ENCODE peak calls at places on chromosome 7, in nine cellular contexts. U is body of pancreas, J is transverse colon, V is stomach, S is adrenal gland, R is spleen, W is Peyer's patch, A is breast epithelium, X is ovary. Q is an unnamed sample.
A peak's percentile ranks its signal among the peaks of the same experiment; 100 is the strongest.

GRCh38 chr7:150860978-150861295 is 8.6 kb downstream of the AOC1 start:
- DNase-seq in U (no peak), J (no peak), V (no peak), S (no peak), R (no peak), W (no peak), A (no peak), X (no peak), Q (peak; percentile 70)

GRCh38 chr7:141227454-141227853 is 153.6 kb downstream of the TMEM178B start:
- DNase-seq in U (no peak), J (no peak), V (no peak), S (no peak), R (no peak), W (no peak), A (no peak), X (no peak), Q (no peak)

GRCh38 chr7:106968160-106968559 is 76.3 kb upstream of the PRKAR2B start:
- DNase-seq in U (no peak), J (no peak), V (no peak), S (no peak), R (no peak), W (no peak), A (no peak), X (no peak), Q (no peak)

GRCh38 chr7:110595694-110596093 is 495.2 kb upstream of the LRRN3 start:
- DNase-seq in U (no peak), J (no peak), V (no peak), S (no peak), R (no peak), W (no peak), A (no peak), X (no peak), Q (no peak)

GRCh38 chr7:151051108-151051507 is 2.8 kb downstream of the ASIC3 start:
- DNase-seq in U (peak; percentile 61), J (peak; percentile 43), V (peak; percentile 59), S (peak; percentile 77), R (no peak), W (peak; percentile 60), A (no peak), X (peak; percentile 69), Q (no peak)

GRCh38 chr7:52961084-52961483 is 74.3 kb upstream of the POM121L12 start:
- DNase-seq in U (no peak), J (no peak), V (no peak), S (no peak), R (no peak), W (no peak), A (no peak), X (no peak), Q (no peak)

GRCh38 chr7:132049462-132050304 is 493.3 kb upstream of the PODXL start:
- DNase-seq in U (peak; percentile 30), J (peak; percentile 58), V (peak; percentile 50), S (peak; percentile 59), R (no peak), W (peak; percentile 75), A (no peak), X (no peak), Q (no peak)

GRCh38 chr7:46170792-46171191 is 249.7 kb upstream of the IGFBP3 start:
- DNase-seq in U (no peak), J (no peak), V (no peak), S (no peak), R (no peak), W (no peak), A (no peak), X (no peak), Q (no peak)

GRCh38 chr7:134691820-134692705 is 45.4 kb downstream of the BPGM start:
- DNase-seq in U (no peak), J (no peak), V (no peak), S (no peak), R (no peak), W (no peak), A (no peak), X (peak; percentile 69), Q (no peak)

GRCh38 chr7:6447589-6448210 is at the start of gene DAGLB:
- DNase-seq in U (peak; percentile 93), J (peak; percentile 96), V (peak; percentile 94), S (peak; percentile 93), R (peak; percentile 99), W (peak; percentile 96), A (peak; percentile 94), X (peak; percentile 96), Q (peak; percentile 99)
- TF ChIP-seq POLR2A in U (peak; percentile 78), J (peak; percentile 87), V (no peak), S (peak; percentile 72), R (peak; percentile 22), W (peak; percentile 67), A (peak; percentile 73), X (peak; percentile 59), Q (no peak)

DNA sequence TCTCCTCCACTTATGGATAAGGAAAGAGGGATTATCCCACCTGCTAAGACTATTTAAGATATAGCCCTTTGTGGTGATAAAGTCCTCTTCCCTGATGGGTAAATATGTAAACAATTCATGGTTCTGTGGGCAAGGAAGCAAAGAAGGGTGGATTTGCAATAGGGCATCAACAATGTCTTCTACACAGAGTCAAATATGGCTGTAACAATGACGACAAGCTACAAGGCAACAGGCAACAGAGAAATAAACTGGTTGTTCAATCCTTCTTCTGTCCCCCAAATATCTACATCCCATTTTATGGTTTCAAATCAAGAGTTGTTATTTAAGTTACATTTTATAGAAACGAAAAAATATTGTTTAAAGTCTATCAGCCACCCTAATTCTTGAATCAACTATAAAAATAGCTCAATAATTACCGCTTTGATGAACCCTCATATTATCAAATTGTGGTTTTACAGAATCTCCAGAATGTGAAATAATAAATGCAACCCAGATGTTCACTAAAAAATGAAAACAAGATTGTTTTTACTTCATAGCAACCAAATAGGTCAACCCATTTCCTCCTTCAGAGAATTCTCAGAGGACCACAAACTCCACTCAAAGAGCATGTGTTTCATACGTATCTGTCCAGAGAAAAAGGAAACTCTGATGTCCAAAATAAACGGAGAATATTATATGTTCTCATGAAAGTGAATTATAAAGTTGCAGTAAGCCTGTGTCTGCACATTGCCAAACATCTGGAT is 13.8 kb downstream of the CYTH3 start:
- DNase-seq in U (no peak), J (no peak), V (no peak), S (no peak), R (no peak), W (no peak), A (no peak), X (no peak), Q (no peak)
- H3K4me3 ChIP-seq in U (no peak overlapping the region), J (no peak overlapping the region), V (no peak overlapping the region), S (no peak overlapping the region), R (no peak overlapping the region), W (no peak overlapping the region), A (no peak overlapping the region), X (no peak overlapping the region), Q (no peak overlapping the region)

GRCh38 chr7:48105045-48105444 is 16.0 kb downstream of the UPP1 start:
- DNase-seq in U (no peak), J (no peak), V (no peak), S (no peak), R (no peak), W (no peak), A (no peak), X (no peak), Q (no peak)

GRCh38 chr7:48102530-48102929 is 13.5 kb downstream of the UPP1 start:
- DNase-seq in U (no peak), J (no peak), V (no peak), S (no peak), R (no peak), W (no peak), A (no peak), X (no peak), Q (peak; percentile 39)

GRCh38 chr7:48099781-48100180 is 10.7 kb downstream of the UPP1 start:
- DNase-seq in U (no peak), J (no peak), V (no peak), S (no peak), R (no peak), W (no peak), A (no peak), X (no peak), Q (no peak)

GRCh38 chr7:48101352-48101751 is 12.3 kb downstream of the UPP1 start:
- DNase-seq in U (no peak), J (no peak), V (no peak), S (no peak), R (no peak), W (no peak), A (no peak), X (no peak), Q (no peak)

DNA sequence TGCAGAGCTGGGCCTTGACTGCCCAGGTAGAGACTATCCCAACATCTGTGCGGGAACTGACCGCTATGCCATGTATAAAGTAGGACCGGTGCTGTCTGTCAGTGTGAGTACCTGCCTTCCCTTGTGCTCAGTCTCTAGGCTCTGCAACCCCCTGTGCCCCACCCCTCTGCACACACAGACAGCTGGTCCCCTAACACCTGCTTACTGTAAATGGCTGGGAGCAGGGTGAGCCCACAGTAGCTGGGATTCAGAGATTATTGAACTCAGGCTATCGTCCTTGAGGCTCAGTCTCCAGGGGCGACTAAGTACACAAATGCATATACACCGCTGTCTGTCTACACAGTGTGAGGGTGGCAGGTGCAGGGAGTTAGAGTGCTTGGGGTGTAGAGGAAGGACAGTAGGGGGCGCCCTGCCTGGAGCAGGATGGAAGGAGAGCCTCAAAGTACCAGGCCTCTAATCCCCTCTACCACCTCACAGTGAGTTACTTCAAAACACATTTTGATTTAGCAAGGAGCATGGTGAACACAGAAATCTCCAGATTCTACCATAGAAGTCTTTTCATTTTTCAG is 12.9 kb downstream of the UPP1 start:
- DNase-seq in U (no peak), J (no peak), V (no peak), S (no peak), R (no peak), W (no peak), A (no peak), X (no peak), Q (no peak)
- TF ChIP-seq CTCF in U (no peak), J (peak; percentile 21), V (no peak), S (no peak), R (no peak), W (no peak), A (no peak), X (no peak), Q (no peak)

GRCh38 chr7:92843034-92843760 is 6.8 kb upstream of the CDK6 start:
- DNase-seq in U (no peak), J (no peak), V (no peak), S (no peak), R (no peak), W (no peak), A (no peak), X (no peak), Q (no peak)

GRCh38 chr7:92839901-92840300 is 3.5 kb upstream of the CDK6 start:
- DNase-seq in U (no peak), J (no peak), V (no peak), S (no peak), R (no peak), W (no peak), A (no peak), X (no peak), Q (no peak)

GRCh38 chr7:92838934-92839333 is 2.6 kb upstream of the CDK6 start:
- DNase-seq in U (no peak), J (no peak), V (no peak), S (no peak), R (no peak), W (no peak), A (no peak), X (no peak), Q (no peak)

GRCh38 chr7:92841192-92841591 is 4.8 kb upstream of the CDK6 start:
- DNase-seq in U (no peak), J (no peak), V (no peak), S (no peak), R (no peak), W (no peak), A (no peak), X (no peak), Q (no peak)

DNA sequence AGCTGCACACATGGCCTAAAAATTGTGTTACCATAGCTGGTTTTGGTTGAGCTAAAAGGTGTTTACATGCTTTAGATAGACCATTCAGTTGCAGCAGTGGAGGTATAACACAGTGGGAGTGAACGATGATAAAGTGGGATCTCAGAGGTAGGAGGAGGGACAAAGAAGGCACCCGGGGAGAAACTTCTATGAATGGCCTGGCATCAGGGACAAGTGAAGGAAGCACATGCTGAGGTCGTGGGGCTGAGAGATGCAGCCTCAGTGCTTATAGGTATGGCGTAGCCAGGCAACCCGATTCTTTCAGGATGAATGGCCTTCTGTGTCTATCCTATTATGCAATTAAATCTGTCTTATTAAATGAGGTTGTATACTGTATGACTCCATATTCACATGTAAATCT is 3.9 kb upstream of the CDK6 start:
- DNase-seq in U (no peak), J (no peak), V (no peak), S (no peak), R (no peak), W (no peak), A (no peak), X (no peak), Q (no peak)
- TF ChIP-seq POLR2A in U (no peak), J (no peak), V (no peak), S (no peak), R (no peak), W (no peak), A (no peak), X (no peak), Q (no peak)